ENCODE peak calls at places on chromosomes 13 and 19, in ten cellular contexts. F is T-helper 17 cell; K is anterior cingulate cortex; Q is GM12865; N is progenitor cell of endocrine pancreas; V is mucosa of descending colon; O is HuH-7.5; D is activated T-helper 9 cell treated with anti-CD3 and anti-CD28 coated beads, Interleukin-2, amount 50 U/mL, for 16 hours; U is H1; J is transverse colon. G is an unnamed sample.

GRCh38 chr13:111046590-111047141 is 68.4 kb upstream of the ARHGEF7 start:
- DNase-seq in Q (peak; percentile 73), O (no peak), D (no peak), K (no peak), J (no peak), U (no peak), N (no peak), V (no peak), F (no peak), G (no peak)

GRCh38 chr19:1860133-1860775 is 3.1 kb downstream of the KLF16 start:
- DNase-seq in Q (peak; percentile 49), V (peak; percentile 80), N (no peak), K (peak; percentile 36), D (peak; percentile 53), O (peak; percentile 97), F (peak; percentile 57), U (no peak), J (peak; percentile 85), G (peak; percentile 68)

GRCh38 chr13:91133941-91134772 is 213.3 kb upstream of the MIR17HG start:
- DNase-seq in N (peak; percentile 17), O (peak; percentile 8), F (peak; percentile 7), J (peak; percentile 31), Q (peak; percentile 57), V (peak; percentile 57), U (no peak), K (peak; percentile 37), D (no peak), G (no peak)

GRCh38 chr19:44596428-44597130 is 16.8 kb upstream of the IGSF23 start:
- DNase-seq in F (no peak), Q (no peak), O (peak; percentile 22), U (no peak), N (no peak), J (peak; percentile 64), K (no peak), D (no peak), V (peak; percentile 69), G (no peak)

GRCh38 chr13:70043685-70044084 is 63.9 kb upstream of the ATXN8OS start:
- DNase-seq in V (no peak), U (no peak), O (no peak), N (no peak), K (no peak), F (no peak), Q (peak; percentile 1), D (no peak), J (no peak), G (no peak)

GRCh38 chr19:2405256-2405655 is 22.1 kb downstream of the TIMM13 start:
- DNase-seq in V (no peak), K (no peak), Q (no peak), U (no peak), D (no peak), N (no peak), J (no peak), O (no peak), F (no peak), G (no peak)

GRCh38 chr19:1065606-1066109 is 1.3 kb upstream of the ARHGAP45 start:
- DNase-seq in O (peak; percentile 83), D (no peak), N (no peak), J (peak; percentile 82), K (no peak), F (no peak), V (peak; percentile 68), Q (peak; percentile 17), U (no peak), G (no peak)

GRCh38 chr19:1066748-1067340 is at the start of gene ARHGAP45:
- DNase-seq in Q (peak; percentile 88), U (no peak), N (no peak), J (peak; percentile 70), K (no peak), O (peak; percentile 72), D (peak; percentile 78), F (peak; percentile 72), V (peak; percentile 56), G (peak; percentile 76)

GRCh38 chr13:19888799-19889198 is 25.4 kb upstream of the ZMYM5 start:
- DNase-seq in U (no peak), F (no peak), O (no peak), K (no peak), D (no peak), Q (no peak), J (no peak), N (no peak), V (no peak), G (no peak)

GRCh38 chr13:112029143-112029542 is 37.8 kb upstream of the SOX1 start:
- DNase-seq in Q (no peak), F (no peak), D (no peak), U (no peak), O (no peak), J (no peak), N (no peak), V (no peak), K (no peak), G (no peak)

GRCh38 chr13:43846496-43846895 is 33.0 kb downstream of the CCDC122 start:
- DNase-seq in D (no peak), K (no peak), U (no peak), Q (no peak), V (no peak), O (no peak), F (no peak), J (no peak), N (no peak), G (no peak)

GRCh38 chr13:106372199-106373160 is 163.0 kb downstream of the EFNB2 start:
- DNase-seq in V (no peak), D (no peak), O (no peak), F (no peak), J (no peak), Q (peak; percentile 67), N (no peak), U (no peak), K (no peak), G (no peak)

GRCh38 chr13:80469841-80470378 is 129.0 kb upstream of the SPRY2 start:
- DNase-seq in U (no peak), V (peak; percentile 17), F (no peak), J (peak; percentile 37), K (peak; percentile 5), D (no peak), Q (no peak), O (no peak), N (no peak), G (no peak)

GRCh38 chr13:41645313-41645712 is 188.0 kb downstream of the RGCC start:
- DNase-seq in Q (no peak), J (no peak), U (no peak), D (no peak), O (no peak), N (no peak), K (no peak), F (no peak), V (no peak), G (no peak)